ENCODE peak calls at places on chromosomes 4 and X, in four cellular contexts. One of them, this sample, is unnamed. For H3K9me3, the result is how much of the 10 kb centered on the place peaks cover.

GRCh38 chr4:155478336-155478825 is 101.6 kb upstream of the MAP9 start:
- DNase-seq in fibroblast of lung: peak
- DNase-seq in psoas muscle: no peak
- DNase-seq in CD8-positive, alpha-beta memory T cell: no peak
- DNase-seq in this sample: no peak

GRCh38 chr4:142809559-142809958 is 36.5 kb downstream of the INPP4B start:
- DNase-seq in fibroblast of lung: no peak
- DNase-seq in psoas muscle: no peak
- DNase-seq in CD8-positive, alpha-beta memory T cell: no peak
- DNase-seq in this sample: no peak

GRCh38 chrX:40931921-40932320 is 153.3 kb upstream of the USP9X start:
- DNase-seq in fibroblast of lung: no peak
- DNase-seq in psoas muscle: no peak
- DNase-seq in CD8-positive, alpha-beta memory T cell: no peak
- DNase-seq in this sample: no peak

GRCh38 chr4:25810815-25811690 is 51.7 kb downstream of the SEL1L3 start:
- DNase-seq in fibroblast of lung: peak
- DNase-seq in psoas muscle: no peak
- DNase-seq in CD8-positive, alpha-beta memory T cell: no peak
- DNase-seq in this sample: no peak

GRCh38 chr4:70027011-70027410 is 1.2 kb upstream of the HTN3 start:
- DNase-seq in fibroblast of lung: no peak
- DNase-seq in psoas muscle: no peak
- DNase-seq in CD8-positive, alpha-beta memory T cell: no peak
- DNase-seq in this sample: no peak

GRCh38 chr4:53089940-53090729 is 228.0 kb downstream of the RASL11B start:
- DNase-seq in fibroblast of lung: no peak
- DNase-seq in psoas muscle: no peak
- DNase-seq in CD8-positive, alpha-beta memory T cell: no peak
- DNase-seq in this sample: no peak

GRCh38 chrX:8879750-8880149 is 78.6 kb upstream of the FAM9A start:
- DNase-seq in fibroblast of lung: no peak
- DNase-seq in psoas muscle: no peak
- DNase-seq in CD8-positive, alpha-beta memory T cell: no peak
- DNase-seq in this sample: peak

GRCh38 chr4:163701915-163702314 is 207.4 kb downstream of the TMA16 start:
- DNase-seq in fibroblast of lung: peak
- DNase-seq in psoas muscle: no peak
- DNase-seq in CD8-positive, alpha-beta memory T cell: no peak
- DNase-seq in this sample: no peak

GRCh38 chr4:118361192-118361591 is 8.4 kb upstream of the PRSS12 start:
- DNase-seq in fibroblast of lung: no peak
- DNase-seq in psoas muscle: no peak
- DNase-seq in CD8-positive, alpha-beta memory T cell: no peak
- DNase-seq in this sample: no peak

GRCh38 chrX:20248592-20249192 is 18.0 kb downstream of the RPS6KA3 start:
- DNase-seq in fibroblast of lung: no peak
- DNase-seq in psoas muscle: no peak
- DNase-seq in CD8-positive, alpha-beta memory T cell: peak
- DNase-seq in this sample: no peak

GRCh38 chr4:113584407-113585150 is 177.0 kb downstream of the CAMK2D start:
- DNase-seq in fibroblast of lung: peak
- DNase-seq in psoas muscle: peak
- DNase-seq in CD8-positive, alpha-beta memory T cell: no peak
- DNase-seq in this sample: no peak

GRCh38 chrX:155997436-155997835 is at the start of gene IL9R:
- DNase-seq in fibroblast of lung: no peak
- DNase-seq in psoas muscle: no peak
- DNase-seq in CD8-positive, alpha-beta memory T cell: peak
- DNase-seq in this sample: no peak

GRCh38 chrX:55486736-55487135 is 2.9 kb downstream of the USP51 start:
- DNase-seq in fibroblast of lung: peak
- DNase-seq in psoas muscle: no peak
- DNase-seq in CD8-positive, alpha-beta memory T cell: no peak
- DNase-seq in this sample: no peak

GRCh38 chr4:89534356-89534755 is 226.8 kb upstream of the GPRIN3 start:
- DNase-seq in fibroblast of lung: no peak
- DNase-seq in psoas muscle: no peak
- DNase-seq in CD8-positive, alpha-beta memory T cell: no peak
- DNase-seq in this sample: no peak

GRCh38 chrX:9988762-9989161 is 21.6 kb downstream of the CLDN34 start:
- DNase-seq in fibroblast of lung: no peak
- DNase-seq in psoas muscle: no peak
- DNase-seq in CD8-positive, alpha-beta memory T cell: no peak
- DNase-seq in this sample: no peak

GRCh38 chr4:70838972-70839536 is 636 bp downstream of the GRSF1 start:
- DNase-seq in fibroblast of lung: peak
- DNase-seq in psoas muscle: peak
- DNase-seq in CD8-positive, alpha-beta memory T cell: peak
- DNase-seq in this sample: peak

GRCh38 chrX:26160301-26160700 is at the start of gene MAGEB6B:
- DNase-seq in fibroblast of lung: no peak
- DNase-seq in psoas muscle: no peak
- DNase-seq in CD8-positive, alpha-beta memory T cell: no peak
- DNase-seq in this sample: no peak

GRCh38 chr4:147924604-147925412 is 192.9 kb downstream of the ARHGAP10 start:
- DNase-seq in fibroblast of lung: peak
- DNase-seq in psoas muscle: no peak
- DNase-seq in CD8-positive, alpha-beta memory T cell: no peak
- DNase-seq in this sample: no peak

GRCh38 chrX:19810809-19811208 is 76.6 kb downstream of the SH3KBP1 start:
- DNase-seq in fibroblast of lung: no peak
- DNase-seq in psoas muscle: no peak
- DNase-seq in CD8-positive, alpha-beta memory T cell: no peak
- DNase-seq in this sample: no peak

GRCh38 chrX:32530802-32531403 is 680.4 kb downstream of the DMD start:
- DNase-seq in fibroblast of lung: peak
- DNase-seq in psoas muscle: no peak
- DNase-seq in CD8-positive, alpha-beta memory T cell: no peak
- DNase-seq in this sample: no peak

GRCh38 chrX:46770817-46771163 is 11.9 kb upstream of the SLC9A7 start:
- DNase-seq in fibroblast of lung: peak
- DNase-seq in psoas muscle: no peak
- DNase-seq in CD8-positive, alpha-beta memory T cell: no peak
- DNase-seq in this sample: no peak

GRCh38 chr4:16819652-16820051 is 78.8 kb downstream of the LDB2 start:
- DNase-seq in fibroblast of lung: no peak
- DNase-seq in psoas muscle: no peak
- DNase-seq in CD8-positive, alpha-beta memory T cell: no peak
- DNase-seq in this sample: no peak

GRCh38 chr4:8775121-8775520 is 96.5 kb downstream of the HMX1 start:
- DNase-seq in fibroblast of lung: no peak
- DNase-seq in psoas muscle: no peak
- DNase-seq in CD8-positive, alpha-beta memory T cell: no peak
- DNase-seq in this sample: no peak

GRCh38 chrX:40054793-40055192 is 43.0 kb downstream of the BCOR start:
- DNase-seq in fibroblast of lung: peak
- DNase-seq in psoas muscle: no peak
- DNase-seq in CD8-positive, alpha-beta memory T cell: no peak
- DNase-seq in this sample: no peak

GRCh38 chr4:98680806-98681205 is 22.4 kb upstream of the TSPAN5 start:
- DNase-seq in fibroblast of lung: peak
- DNase-seq in psoas muscle: no peak
- DNase-seq in CD8-positive, alpha-beta memory T cell: no peak
- DNase-seq in this sample: no peak

GRCh38 chr4:7130610-7131211 is 61.6 kb upstream of the SORCS2 start:
- DNase-seq in fibroblast of lung: no peak
- DNase-seq in psoas muscle: no peak
- DNase-seq in CD8-positive, alpha-beta memory T cell: no peak
- DNase-seq in this sample: no peak

GRCh38 chrX:111505783-111506182 is 5.7 kb upstream of the SERTM2 start:
- DNase-seq in fibroblast of lung: no peak
- DNase-seq in psoas muscle: no peak
- DNase-seq in CD8-positive, alpha-beta memory T cell: no peak
- DNase-seq in this sample: no peak

GRCh38 chrX:129427267-129427666 is 96.0 kb downstream of the SMARCA1 start:
- DNase-seq in fibroblast of lung: no peak
- DNase-seq in psoas muscle: no peak
- DNase-seq in CD8-positive, alpha-beta memory T cell: no peak
- DNase-seq in this sample: no peak

GRCh38 chr4:138014664-138015288 is 227.4 kb downstream of the SLC7A11 start:
- DNase-seq in fibroblast of lung: no peak
- DNase-seq in psoas muscle: no peak
- DNase-seq in CD8-positive, alpha-beta memory T cell: no peak
- DNase-seq in this sample: no peak

GRCh38 chr4:39655206-39655605 is 16.5 kb upstream of the SMIM14 start:
- DNase-seq in fibroblast of lung: no peak
- DNase-seq in psoas muscle: no peak
- DNase-seq in CD8-positive, alpha-beta memory T cell: no peak
- DNase-seq in this sample: no peak

GRCh38 chr4:85603437-85604336 is 128.7 kb downstream of the ARHGAP24 start:
- DNase-seq in fibroblast of lung: peak
- DNase-seq in psoas muscle: no peak
- DNase-seq in CD8-positive, alpha-beta memory T cell: no peak
- DNase-seq in this sample: no peak

GRCh38 chr4:3387943-3388348 is 53.8 kb upstream of the HGFAC start:
- DNase-seq in fibroblast of lung: peak
- DNase-seq in psoas muscle: peak
- DNase-seq in CD8-positive, alpha-beta memory T cell: no peak
- DNase-seq in this sample: no peak

GRCh38 chrX:119118780-119119395 is 8.7 kb downstream of the KIAA1210 start:
- DNase-seq in fibroblast of lung: peak
- DNase-seq in psoas muscle: peak
- DNase-seq in CD8-positive, alpha-beta memory T cell: peak
- DNase-seq in this sample: no peak

GRCh38 chr4:39792128-39792527 is 94.2 kb downstream of the UBE2K start:
- DNase-seq in fibroblast of lung: no peak
- DNase-seq in psoas muscle: no peak
- DNase-seq in CD8-positive, alpha-beta memory T cell: no peak
- DNase-seq in this sample: no peak

GRCh38 chr4:80008971-80009370 is 64.1 kb downstream of the ANTXR2 start:
- DNase-seq in fibroblast of lung: no peak
- DNase-seq in psoas muscle: no peak
- DNase-seq in CD8-positive, alpha-beta memory T cell: no peak
- DNase-seq in this sample: no peak

GRCh38 chr4:80006935-80007744 is 65.9 kb downstream of the ANTXR2 start:
- DNase-seq in fibroblast of lung: peak
- DNase-seq in psoas muscle: no peak
- DNase-seq in CD8-positive, alpha-beta memory T cell: peak
- DNase-seq in this sample: no peak

GRCh38 chr4:80007745-80008149 is 65.3 kb downstream of the ANTXR2 start:
- DNase-seq in fibroblast of lung: peak
- DNase-seq in psoas muscle: no peak
- DNase-seq in CD8-positive, alpha-beta memory T cell: no peak
- DNase-seq in this sample: no peak

GRCh38 chr4:80010316-80010715 is 62.7 kb downstream of the ANTXR2 start:
- DNase-seq in fibroblast of lung: no peak
- DNase-seq in psoas muscle: no peak
- DNase-seq in CD8-positive, alpha-beta memory T cell: no peak
- DNase-seq in this sample: no peak

DNA sequence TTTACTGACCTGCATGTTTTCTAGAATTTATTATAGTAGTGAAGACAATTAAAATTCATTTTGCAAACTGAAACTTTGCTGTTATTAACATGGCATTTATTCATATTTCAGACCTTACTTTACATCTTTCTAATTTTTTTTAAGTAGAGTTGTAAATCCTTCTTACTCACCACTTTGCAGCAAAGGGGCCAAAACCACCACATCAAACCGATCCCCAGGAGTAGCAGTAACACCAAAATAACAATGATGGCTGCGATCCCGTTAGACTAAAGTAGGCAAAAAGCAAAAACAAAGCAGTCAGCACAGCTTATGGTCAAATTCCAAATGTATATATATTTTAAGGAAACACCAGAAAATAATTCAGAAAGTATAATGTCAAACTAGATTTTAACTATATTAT is 64.7 kb downstream of the ANTXR2 start:
- DNase-seq in fibroblast of lung: peak
- DNase-seq in psoas muscle: no peak
- DNase-seq in CD8-positive, alpha-beta memory T cell: no peak
- DNase-seq in this sample: no peak
- H3K9me3 ChIP-seq in fibroblast of lung: under half
- H3K9me3 ChIP-seq in psoas muscle: under half
- H3K9me3 ChIP-seq in CD8-positive, alpha-beta memory T cell: under half
- H3K9me3 ChIP-seq in this sample: under half

GRCh38 chr4:92215471-92215870 is 88.3 kb upstream of the GRID2 start:
- DNase-seq in fibroblast of lung: no peak
- DNase-seq in psoas muscle: no peak
- DNase-seq in CD8-positive, alpha-beta memory T cell: no peak
- DNase-seq in this sample: no peak
- H3K9me3 ChIP-seq in fibroblast of lung: under half
- H3K9me3 ChIP-seq in psoas muscle: under half
- H3K9me3 ChIP-seq in CD8-positive, alpha-beta memory T cell: under half
- H3K9me3 ChIP-seq in this sample: under half

GRCh38 chrX:97846228-97846627 is 962.5 kb downstream of the RPA4 start:
- DNase-seq in fibroblast of lung: no peak
- DNase-seq in psoas muscle: peak
- DNase-seq in CD8-positive, alpha-beta memory T cell: no peak
- DNase-seq in this sample: no peak
- H3K9me3 ChIP-seq in fibroblast of lung: under half
- H3K9me3 ChIP-seq in psoas muscle: under half
- H3K9me3 ChIP-seq in CD8-positive, alpha-beta memory T cell: under half
- H3K9me3 ChIP-seq in this sample: under half

DNA sequence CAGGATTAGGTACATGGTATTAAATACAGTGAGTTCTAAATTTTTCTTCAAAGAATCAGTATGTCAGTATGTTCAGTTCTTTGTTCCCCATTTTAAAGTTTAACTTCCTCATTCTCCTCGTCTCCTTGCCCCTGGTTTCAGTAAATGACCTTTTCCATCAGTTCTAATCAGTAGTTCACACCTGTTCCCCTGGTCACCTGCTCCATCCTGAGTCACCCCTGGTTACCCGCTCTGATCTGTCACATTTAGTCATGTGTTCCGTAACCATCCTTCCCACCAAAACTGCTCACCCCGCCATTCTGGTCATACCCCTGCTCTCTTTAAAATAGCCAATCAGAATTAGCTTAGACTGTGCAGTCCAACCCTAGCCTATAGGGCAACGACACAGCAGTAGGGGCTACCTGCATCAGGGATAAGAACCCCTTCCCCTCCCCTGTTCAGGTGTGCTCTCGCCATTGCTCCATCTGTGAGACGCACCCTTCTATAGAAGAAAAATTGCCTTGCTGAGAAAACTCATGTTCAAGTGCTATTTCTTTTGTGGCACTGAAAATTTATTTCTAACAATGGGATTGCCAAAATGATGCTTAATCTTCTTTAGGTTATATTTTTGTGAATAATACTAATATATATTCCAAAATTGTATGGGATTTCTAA is 181.3 kb downstream of the OR13H1 start:
- DNase-seq in fibroblast of lung: no peak
- DNase-seq in psoas muscle: no peak
- DNase-seq in CD8-positive, alpha-beta memory T cell: no peak
- DNase-seq in this sample: no peak
- H3K9me3 ChIP-seq in fibroblast of lung: under half
- H3K9me3 ChIP-seq in psoas muscle: under half
- H3K9me3 ChIP-seq in CD8-positive, alpha-beta memory T cell: under half
- H3K9me3 ChIP-seq in this sample: under half

DNA sequence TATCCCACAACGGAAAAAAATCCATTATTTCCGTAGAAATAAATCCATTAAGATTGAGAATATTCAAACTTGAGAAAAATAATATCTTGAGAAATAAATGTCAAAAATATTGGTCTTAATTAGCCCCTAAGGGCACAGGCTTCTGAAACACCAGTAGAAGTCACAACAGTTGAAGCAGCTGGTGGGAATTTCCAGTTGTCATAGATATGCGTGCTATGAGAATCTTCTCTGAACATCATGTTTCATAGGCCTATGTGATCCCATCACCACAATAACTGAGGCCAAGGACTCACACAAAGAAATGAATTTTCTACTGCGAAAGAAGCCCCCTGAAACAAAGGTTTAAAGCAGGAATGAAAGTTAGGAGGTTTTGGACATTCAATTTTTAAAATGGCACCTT is 292.0 kb downstream of the DTHD1 start:
- DNase-seq in fibroblast of lung: no peak
- DNase-seq in psoas muscle: no peak
- DNase-seq in CD8-positive, alpha-beta memory T cell: no peak
- DNase-seq in this sample: no peak
- H3K9me3 ChIP-seq in fibroblast of lung: under half
- H3K9me3 ChIP-seq in psoas muscle: under half
- H3K9me3 ChIP-seq in CD8-positive, alpha-beta memory T cell: under half
- H3K9me3 ChIP-seq in this sample: under half